ENCODE peak calls at places on chromosomes 12 and 14, in six cellular contexts. I, J, N, G, L and Y are unnamed samples.
A peak's percentile ranks its signal among the peaks of the same experiment; 100 is the strongest.

GRCh38 chr12:53958128-53958527 is 3.4 kb downstream of the HOXC12 start:
- DNase-seq in I (no peak), J (no peak), N (no peak), G (no peak), L (no peak), Y (no peak)

GRCh38 chr14:74572829-74573360 is 39.1 kb downstream of the LTBP2 start:
- DNase-seq in I (no peak), J (no peak), N (no peak), G (no peak), L (no peak), Y (no peak)

GRCh38 chr14:93905623-93906022 is 21.5 kb upstream of the FAM181A start:
- DNase-seq in I (no peak), J (peak; percentile 92), N (no peak), G (no peak), L (no peak), Y (no peak)

GRCh38 chr14:61965030-61965745 is 203.0 kb downstream of the SNAPC1 start:
- DNase-seq in I (no peak), J (peak; percentile 25), N (no peak), G (no peak), L (no peak), Y (no peak)

GRCh38 chr12:93151079-93151759 is 222.1 kb upstream of the EEA1 start:
- DNase-seq in I (no peak), J (no peak), N (no peak), G (no peak), L (no peak), Y (no peak)

GRCh38 chr12:6319446-6319845 is 9.0 kb downstream of the PLEKHG6 start:
- DNase-seq in I (no peak), J (no peak), N (no peak), G (no peak), L (no peak), Y (no peak)

GRCh38 chr12:51458635-51459034 is 34.0 kb downstream of the SLC4A8 start:
- DNase-seq in I (no peak), J (no peak), N (no peak), G (no peak), L (no peak), Y (no peak)

GRCh38 chr14:76603713-76604112 is 157.6 kb upstream of the VASH1 start:
- DNase-seq in I (no peak), J (no peak), N (no peak), G (no peak), L (no peak), Y (no peak)

GRCh38 chr12:111037047-111037446 is 116.7 kb upstream of the MYL2 start:
- DNase-seq in I (no peak), J (no peak), N (no peak), G (no peak), L (no peak), Y (no peak)

GRCh38 chr12:124538194-124539082 is 29.0 kb downstream of the NCOR2 start:
- DNase-seq in I (no peak), J (peak; percentile 41), N (no peak), G (no peak), L (no peak), Y (no peak)

GRCh38 chr14:68936476-68936875 is 42.6 kb downstream of the ACTN1 start:
- DNase-seq in I (no peak), J (no peak), N (no peak), G (no peak), L (no peak), Y (no peak)

GRCh38 chr14:68936980-68937379 is 42.1 kb downstream of the ACTN1 start:
- DNase-seq in I (no peak), J (no peak), N (no peak), G (no peak), L (no peak), Y (no peak)

GRCh38 chr14:68937790-68938514 is 41.1 kb downstream of the ACTN1 start:
- DNase-seq in I (no peak), J (no peak), N (no peak), G (no peak), L (no peak), Y (no peak)

GRCh38 chr14:68934034-68934433 is 45.1 kb downstream of the ACTN1 start:
- DNase-seq in I (no peak), J (no peak), N (no peak), G (no peak), L (no peak), Y (no peak)

DNA sequence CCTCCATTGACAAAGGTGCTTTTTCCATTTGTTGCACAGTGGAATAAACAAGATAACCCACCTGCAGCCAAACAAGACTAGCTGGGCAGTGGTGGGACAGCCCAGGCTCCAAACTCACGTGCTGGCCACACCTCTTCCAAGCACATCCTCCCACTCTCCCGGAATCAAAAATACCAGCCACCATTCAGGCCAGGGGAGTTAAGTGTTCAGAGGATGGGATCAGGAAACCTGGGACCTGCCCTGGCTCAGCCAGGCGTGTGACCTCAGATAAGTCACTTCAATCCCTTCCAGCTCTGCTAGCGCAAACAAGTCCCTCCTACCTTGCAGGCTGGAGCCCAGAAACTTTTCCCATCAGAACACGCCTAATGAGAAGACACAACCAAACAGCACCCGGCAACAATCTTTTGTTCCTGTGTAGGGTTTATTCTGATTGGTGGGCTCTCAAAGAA is 43.3 kb downstream of the ACTN1 start:
- DNase-seq in I (no peak), J (no peak), N (no peak), G (no peak), L (no peak), Y (no peak)
- TF ChIP-seq POLR2AphosphoS5 in I (no peak), J (no peak), N (no peak), G (no peak), L (no peak), Y (no peak)

GRCh38 chr12:123445388-123446344 is 9.2 kb upstream of the RILPL2 start:
- DNase-seq in I (no peak), J (no peak), N (no peak), G (no peak), L (no peak), Y (no peak)
- TF ChIP-seq POLR2A in I (no peak), J (no peak), N (no peak), G (no peak), L (no peak), Y (no peak)

DNA sequence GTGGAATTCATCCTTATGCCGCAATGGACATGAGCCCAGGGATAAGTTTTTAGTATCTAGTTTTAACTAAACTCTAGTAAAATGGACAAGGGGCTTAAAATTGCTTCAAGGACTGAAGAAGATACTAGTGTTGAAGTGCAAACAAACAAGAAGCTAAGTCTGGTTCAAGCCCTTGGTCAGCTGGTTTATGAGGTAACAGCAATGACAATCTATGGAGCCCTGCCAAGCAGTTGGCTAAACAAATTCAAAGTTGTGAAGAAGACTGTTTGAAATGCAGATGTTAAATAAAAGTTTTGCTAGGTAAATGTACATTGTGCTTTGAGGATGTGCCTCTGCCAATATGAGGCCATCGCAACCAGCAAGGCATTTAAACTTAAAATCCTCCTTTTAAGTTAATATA is 209.4 kb downstream of the KTN1 start:
- DNase-seq in I (no peak), J (no peak), N (no peak), G (no peak), L (no peak), Y (no peak)
- TF ChIP-seq TAF1 in I (no peak), J (no peak), N (no peak), G (no peak), L (no peak), Y (no peak)

GRCh38 chr12:68864604-68865003 is 56.6 kb downstream of the MDM2 start:
- DNase-seq in I (no peak), J (no peak), N (no peak), G (no peak), L (no peak), Y (no peak)

GRCh38 chr12:68863109-68863770 is 55.3 kb downstream of the MDM2 start:
- DNase-seq in I (no peak), J (no peak), N (no peak), G (no peak), L (no peak), Y (no peak)

GRCh38 chr12:68865399-68866154 is 57.6 kb downstream of the MDM2 start:
- DNase-seq in I (no peak), J (no peak), N (no peak), G (no peak), L (peak; percentile 11), Y (no peak)

GRCh38 chr12:68856510-68856909 is 48.5 kb downstream of the MDM2 start:
- DNase-seq in I (no peak), J (no peak), N (no peak), G (no peak), L (no peak), Y (no peak)

GRCh38 chr12:68861890-68862289 is 53.9 kb downstream of the MDM2 start:
- DNase-seq in I (no peak), J (no peak), N (no peak), G (no peak), L (no peak), Y (no peak)
- TF ChIP-seq POLR2AphosphoS5 in I (no peak), J (no peak), N (no peak), G (no peak), L (no peak), Y (no peak)

GRCh38 chr12:57848208-57848607 is 1.7 kb upstream of the CTDSP2 start:
- DNase-seq in I (no peak), J (no peak), N (no peak), G (no peak), L (no peak), Y (no peak)

GRCh38 chr12:57846285-57846576 is 298 bp downstream of the CTDSP2 start:
- DNase-seq in I (no peak), J (no peak), N (no peak), G (no peak), L (no peak), Y (no peak)

GRCh38 chr12:57844725-57845477 is 1.6 kb downstream of the CTDSP2 start:
- DNase-seq in I (no peak), J (peak; percentile 68), N (no peak), G (peak; percentile 49), L (no peak), Y (peak; percentile 46)

GRCh38 chr12:57846577-57847319 is at the start of gene CTDSP2:
- DNase-seq in I (peak; percentile 61), J (peak; percentile 95), N (peak; percentile 100), G (peak; percentile 88), L (peak; percentile 100), Y (peak; percentile 92)

DNA sequence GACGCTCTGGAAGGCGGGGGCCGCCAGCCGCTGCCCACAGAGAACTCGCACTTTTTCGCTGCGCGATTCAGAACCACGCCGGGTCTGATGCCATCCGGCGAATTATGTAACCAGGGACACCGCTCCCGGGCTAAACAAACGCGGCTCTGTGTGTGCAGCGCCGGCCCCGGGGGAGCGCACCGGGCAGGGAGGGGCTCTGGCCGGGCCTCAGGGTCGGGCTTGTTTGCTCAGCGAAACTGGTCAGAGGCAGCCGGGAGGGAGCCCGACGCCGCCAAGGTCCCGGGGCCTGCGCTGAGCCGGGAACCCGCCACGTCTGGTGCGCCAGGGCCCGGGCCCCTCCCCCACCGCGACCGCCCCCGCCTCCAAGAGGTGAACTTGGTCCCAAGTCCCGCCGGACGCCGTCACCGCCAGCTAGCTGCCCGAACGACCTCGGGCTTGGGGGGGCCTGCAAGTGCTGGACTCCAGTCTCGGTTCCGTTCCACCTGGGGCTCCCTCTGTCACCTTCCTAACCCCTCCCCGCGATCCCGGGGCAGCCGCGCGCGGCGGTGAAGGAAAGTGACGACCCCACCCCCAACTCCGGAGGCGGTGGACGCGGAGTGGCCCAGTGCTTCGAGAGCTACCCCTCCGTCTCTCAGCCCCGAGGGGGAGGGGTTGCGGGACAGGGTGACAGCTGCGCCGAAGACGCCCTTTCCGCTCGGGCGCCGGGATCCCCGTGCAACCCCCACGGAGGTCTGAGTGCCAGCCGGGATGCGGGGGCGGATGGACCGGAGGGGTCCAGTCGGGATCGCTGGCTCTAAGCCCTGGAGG is 848 bp downstream of the CTDSP2 start:
- DNase-seq in I (no peak), J (peak; percentile 90), N (peak; percentile 79), G (peak; percentile 59), L (peak; percentile 78), Y (peak; percentile 57)
- TF ChIP-seq POLR2A in I (peak; percentile 77), J (peak; percentile 67), N (no peak), G (peak; percentile 31), L (no peak), Y (no peak)

GRCh38 chr12:122182887-122183587 is at the start of gene LRRC43:
- DNase-seq in I (no peak), J (no peak), N (peak; percentile 86), G (peak; percentile 59), L (no peak), Y (no peak)
- TF ChIP-seq TAF1 in I (no peak), J (no peak), N (no peak), G (no peak), L (no peak), Y (no peak)